ENCODE peak calls at places on chromosome 6, in nine cellular contexts. P is PC-3; O is kidney epithelial cell; X is CD4-positive, CD25-positive, alpha-beta regulatory T cell; Y is ELR; R is putamen; B is pons; M is left lung; E is suprapubic skin. K is an unnamed sample.

GRCh38 chr6:87718662-87719433 is 16.8 kb upstream of the AKIRIN2 start:
- DNase-seq in P (peak), O (no peak), X (no peak), Y (no peak), R (no peak), B (no peak), M (no peak), E (no peak), K (no peak)

GRCh38 chr6:116666869-116667268 is 1.7 kb downstream of the ZUP1 start:
- DNase-seq in P (no peak), O (no peak), X (no peak), Y (no peak), R (no peak), B (no peak), M (no peak), E (no peak), K (no peak)

GRCh38 chr6:13172294-13172693 is 156.0 kb downstream of the TBC1D7 start:
- DNase-seq in P (no peak), O (no peak), X (no peak), Y (no peak), R (no peak), B (no peak), M (no peak), E (no peak), K (no peak)

GRCh38 chr6:133890941-133891813 is 2.3 kb downstream of the TCF21 start:
- DNase-seq in P (no peak), O (no peak), X (no peak), Y (peak), R (no peak), B (peak), M (peak), E (peak), K (no peak)

GRCh38 chr6:139153876-139154275 is 19.0 kb downstream of the HECA start:
- DNase-seq in P (no peak), O (no peak), X (no peak), Y (peak), R (no peak), B (no peak), M (no peak), E (no peak), K (no peak)

GRCh38 chr6:22041797-22042489 is 254.9 kb downstream of the PRL start:
- DNase-seq in P (peak), O (no peak), X (no peak), Y (peak), R (no peak), B (no peak), M (no peak), E (no peak), K (no peak)

GRCh38 chr6:33590531-33591198 is 10.6 kb upstream of the BAK1 start:
- DNase-seq in P (peak), O (peak), X (no peak), Y (peak), R (no peak), B (no peak), M (peak), E (no peak), K (no peak)

GRCh38 chr6:6721606-6722005 is 133.1 kb downstream of the LY86 start:
- DNase-seq in P (no peak), O (no peak), X (no peak), Y (no peak), R (no peak), B (no peak), M (no peak), E (no peak), K (no peak)

GRCh38 chr6:90273863-90274262 is 22.8 kb downstream of the BACH2 start:
- DNase-seq in P (no peak), O (no peak), X (no peak), Y (no peak), R (no peak), B (no peak), M (no peak), E (no peak), K (no peak)

GRCh38 chr6:144285798-144286502 is 815 bp downstream of the UTRN start:
- DNase-seq in P (peak), O (no peak), X (peak), Y (peak), R (no peak), B (no peak), M (peak), E (peak), K (peak)

GRCh38 chr6:161319231-161319630 is 45.4 kb upstream of the AGPAT4 start:
- DNase-seq in P (no peak), O (no peak), X (no peak), Y (no peak), R (peak), B (peak), M (no peak), E (no peak), K (peak)